ENCODE peak calls at places on chromosomes 16 and 17, in five cellular contexts. N is lower lobe of right lung, G is neural progenitor cell, C is AG04449, A is AG10803. W is an unnamed sample.

GRCh38 chr17:36722121-36722902 is 120.9 kb downstream of the MRM1 start:
- DNase-seq in N (peak), G (peak), C (no peak), A (no peak), W (peak)

GRCh38 chr17:6756425-6757012 is 673 bp downstream of the XAF1 start:
- DNase-seq in N (no peak), G (no peak), C (no peak), A (no peak), W (no peak)

GRCh38 chr16:78284957-78285434 is 185.5 kb downstream of the WWOX start:
- DNase-seq in N (no peak), G (no peak), C (no peak), A (no peak), W (no peak)

GRCh38 chr16:180101-180920 is at the start of gene HBQ1:
- DNase-seq in N (no peak), G (peak), C (no peak), A (no peak), W (peak)

GRCh38 chr17:11996722-11997146 is 541 bp downstream of the ZNF18 start:
- DNase-seq in N (no peak), G (no peak), C (no peak), A (peak), W (no peak)

GRCh38 chr16:52861614-52862022 is 191.1 kb downstream of the CHD9NB start:
- DNase-seq in N (no peak), G (peak), C (no peak), A (no peak), W (peak)

GRCh38 chr16:88014201-88014781 is 63.1 kb downstream of the BANP start:
- DNase-seq in N (no peak), G (no peak), C (peak), A (no peak), W (no peak)

GRCh38 chr17:79919164-79919585 is 79.9 kb upstream of the CBX4 start:
- DNase-seq in N (peak), G (no peak), C (no peak), A (peak), W (no peak)

GRCh38 chr16:2795714-2796143 is 2.5 kb upstream of the PRSS41 start:
- DNase-seq in N (peak), G (no peak), C (no peak), A (no peak), W (no peak)

GRCh38 chr16:76081936-76082335 is 195.3 kb upstream of the CNTNAP4 start:
- DNase-seq in N (no peak), G (no peak), C (no peak), A (no peak), W (no peak)

GRCh38 chr16:66474750-66475199 is 47.7 kb downstream of the BEAN1 start:
- DNase-seq in N (no peak), G (no peak), C (no peak), A (no peak), W (peak)

GRCh38 chr17:5439446-5439764 is 450 bp upstream of the C1QBP start:
- DNase-seq in N (no peak), G (no peak), C (no peak), A (no peak), W (no peak)

GRCh38 chr17:48131216-48131824 is 23.8 kb downstream of the SNX11 start:
- DNase-seq in N (no peak), G (peak), C (no peak), A (peak), W (peak)

GRCh38 chr17:80195671-80196529 is 24.2 kb downstream of the SGSH start:
- DNase-seq in N (no peak), G (peak), C (no peak), A (no peak), W (peak)

GRCh38 chr17:29566473-29567361 is at the start of gene ABHD15:
- DNase-seq in N (peak), G (peak), C (no peak), A (peak), W (peak)

GRCh38 chr16:49592507-49593422 is 219.2 kb downstream of the C16orf78 start:
- DNase-seq in N (no peak), G (peak), C (no peak), A (peak), W (peak)

GRCh38 chr16:53958481-53958880 is 254.5 kb downstream of the FTO start:
- DNase-seq in N (no peak), G (no peak), C (no peak), A (peak), W (no peak)

GRCh38 chr16:8808613-8809353 is 11.1 kb downstream of the PMM2 start:
- DNase-seq in N (no peak), G (no peak), C (no peak), A (no peak), W (no peak)

GRCh38 chr16:71895679-71896385 is 501 bp downstream of the IST1 start:
- DNase-seq in N (peak), G (peak), C (no peak), A (peak), W (peak)

GRCh38 chr16:84048871-84049270 is 6.3 kb upstream of the SLC38A8 start:
- DNase-seq in N (no peak), G (no peak), C (no peak), A (no peak), W (no peak)

GRCh38 chr17:7493941-7494340 is 9.8 kb downstream of the POLR2A start:
- DNase-seq in N (no peak), G (no peak), C (no peak), A (no peak), W (no peak)

GRCh38 chr16:85752511-85753420 is 1.9 kb upstream of the C16orf74 start:
- DNase-seq in N (no peak), G (peak), C (no peak), A (no peak), W (peak)

GRCh38 chr17:65514541-65514940 is 46.9 kb downstream of the AXIN2 start:
- DNase-seq in N (no peak), G (no peak), C (no peak), A (peak), W (no peak)

GRCh38 chr17:8209909-8210760 is at the start of gene AURKB:
- DNase-seq in N (peak), G (peak), C (peak), A (peak), W (peak)

GRCh38 chr17:14845562-14846335 is 419.4 kb downstream of the PMP22 start:
- DNase-seq in N (no peak), G (no peak), C (no peak), A (peak), W (no peak)

GRCh38 chr17:67052720-67053437 is 8.5 kb downstream of the CACNG1 start:
- DNase-seq in N (no peak), G (no peak), C (no peak), A (no peak), W (no peak)

GRCh38 chr17:79915850-79916430 is 76.7 kb upstream of the CBX4 start:
- DNase-seq in N (peak), G (peak), C (no peak), A (peak), W (peak)

GRCh38 chr16:89261691-89262563 is 44.4 kb downstream of the ZNF778 start:
- DNase-seq in N (no peak), G (no peak), C (no peak), A (peak), W (peak)

GRCh38 chr17:81387235-81388060 is 7.8 kb upstream of the BAHCC1 start:
- DNase-seq in N (peak), G (peak), C (no peak), A (peak), W (peak)

GRCh38 chr17:61335105-61335844 is 64.4 kb upstream of the TBX2 start:
- DNase-seq in N (no peak), G (no peak), C (no peak), A (no peak), W (no peak)

GRCh38 chr17:13031718-13032350 is 14.0 kb upstream of the ELAC2 start:
- DNase-seq in N (peak), G (peak), C (no peak), A (peak), W (peak)

GRCh38 chr16:88303890-88304819 is 78.6 kb upstream of the ZNF469 start:
- DNase-seq in N (no peak), G (no peak), C (peak), A (peak), W (peak)

GRCh38 chr17:78665385-78665951 is 88.3 kb upstream of the DNAH17 start:
- DNase-seq in N (no peak), G (no peak), C (no peak), A (no peak), W (no peak)
- H3K4me3 ChIP-seq in N (no peak), G (no peak), C (no peak), A (no peak), W (no peak)

DNA sequence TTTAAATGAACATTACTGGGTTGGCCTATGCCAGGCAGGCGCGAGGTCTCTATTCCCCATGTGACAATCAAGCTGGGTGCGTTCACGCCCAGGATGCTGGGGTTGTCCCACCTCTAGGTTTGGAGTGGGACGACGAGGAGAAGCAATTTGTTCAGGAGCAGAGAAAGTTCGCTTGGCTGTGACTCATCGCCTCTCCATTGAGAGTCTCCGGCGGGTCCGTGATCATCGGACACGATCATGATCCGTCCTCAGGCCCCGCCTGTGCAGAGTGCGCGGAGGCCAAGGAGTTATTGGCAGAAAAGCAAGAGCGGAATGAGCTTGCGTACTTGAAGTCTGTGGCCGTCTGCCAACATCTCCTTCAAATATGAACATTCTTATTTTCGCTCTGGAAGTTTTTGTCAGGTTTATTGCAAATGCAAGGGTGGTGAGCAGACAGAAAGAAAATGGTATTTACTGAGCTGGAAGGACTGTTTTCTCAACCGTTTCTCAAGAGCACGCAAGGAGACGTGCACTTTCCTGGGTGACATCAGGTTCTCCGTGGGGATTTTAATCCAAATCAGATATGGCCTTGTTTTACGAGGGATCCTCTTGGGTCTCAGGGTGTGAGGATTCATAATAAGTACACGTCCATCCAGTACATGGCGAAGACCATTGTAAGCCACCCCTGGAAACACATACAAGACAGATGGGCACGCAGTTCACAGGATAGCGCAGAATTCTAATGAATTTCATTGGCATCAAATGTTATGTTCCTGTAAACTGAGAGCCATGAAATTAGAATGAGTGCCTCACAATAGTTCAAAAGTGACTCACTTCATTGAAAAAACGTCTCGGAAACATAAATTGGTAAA is 70.1 kb upstream of the CREBBP start:
- DNase-seq in N (peak), G (no peak), C (no peak), A (peak), W (peak)
- H3K4me3 ChIP-seq in N (peak), G (no peak), C (peak), A (peak), W (no peak)

DNA sequence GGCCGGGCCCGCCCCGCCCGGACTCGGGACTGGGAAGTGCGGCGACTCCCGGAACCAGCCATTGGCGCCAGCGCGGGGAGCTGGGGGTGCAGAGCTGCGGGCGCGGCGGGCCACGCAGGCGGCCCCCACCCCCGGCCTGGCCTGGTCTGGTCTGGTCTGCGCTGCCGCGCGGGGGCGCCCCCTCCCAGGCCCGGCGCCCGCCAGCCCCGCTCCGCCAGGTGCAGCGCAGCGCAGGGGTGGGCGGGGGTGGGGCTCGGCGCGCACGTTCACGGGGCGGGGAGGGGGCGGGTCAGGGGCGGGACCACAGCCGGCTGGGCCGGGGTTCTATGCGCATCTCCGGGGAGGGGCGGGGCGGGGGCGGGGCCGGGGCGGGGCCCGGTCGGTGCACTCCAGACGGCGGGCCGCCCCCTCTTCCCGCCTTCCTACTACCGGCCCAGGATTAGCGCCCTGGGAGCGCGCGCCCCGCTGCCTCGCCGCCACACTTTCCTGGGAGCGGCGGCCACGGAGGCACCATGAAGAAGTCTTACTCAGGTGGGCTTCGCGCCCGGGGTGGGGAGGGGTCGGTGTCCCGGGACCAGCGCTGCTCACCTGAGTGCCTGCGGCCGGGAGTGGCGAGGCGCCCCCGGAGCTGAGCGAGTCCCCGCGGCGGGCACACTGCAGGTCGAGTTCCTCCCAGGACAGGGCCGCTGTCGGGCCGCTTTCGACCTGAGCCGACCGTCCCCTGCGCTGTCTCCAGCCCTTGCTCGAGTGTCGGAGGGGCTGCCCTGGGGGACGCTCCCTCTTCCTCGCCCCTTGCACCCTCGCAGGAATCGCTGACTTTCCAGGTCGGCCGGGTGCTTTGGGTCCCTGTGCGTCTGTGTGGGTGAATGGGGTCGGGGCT is 140.5 kb downstream of the SEC14L1 start:
- DNase-seq in N (peak), G (peak), C (no peak), A (peak), W (peak)
- H3K4me3 ChIP-seq in N (peak), G (peak), C (peak), A (peak), W (peak)

GRCh38 chr17:39196820-39197331 is 593 bp downstream of the CACNB1 start:
- DNase-seq in N (peak), G (peak), C (no peak), A (peak), W (peak)

GRCh38 chr17:39194089-39194984 is 3.1 kb downstream of the CACNB1 start:
- DNase-seq in N (peak), G (peak), C (no peak), A (peak), W (peak)

GRCh38 chr17:39196191-39196819 is 1.2 kb downstream of the CACNB1 start:
- DNase-seq in N (no peak), G (no peak), C (no peak), A (peak), W (no peak)

GRCh38 chr17:39194985-39195524 is 2.4 kb downstream of the CACNB1 start:
- DNase-seq in N (no peak), G (peak), C (no peak), A (no peak), W (peak)

DNA sequence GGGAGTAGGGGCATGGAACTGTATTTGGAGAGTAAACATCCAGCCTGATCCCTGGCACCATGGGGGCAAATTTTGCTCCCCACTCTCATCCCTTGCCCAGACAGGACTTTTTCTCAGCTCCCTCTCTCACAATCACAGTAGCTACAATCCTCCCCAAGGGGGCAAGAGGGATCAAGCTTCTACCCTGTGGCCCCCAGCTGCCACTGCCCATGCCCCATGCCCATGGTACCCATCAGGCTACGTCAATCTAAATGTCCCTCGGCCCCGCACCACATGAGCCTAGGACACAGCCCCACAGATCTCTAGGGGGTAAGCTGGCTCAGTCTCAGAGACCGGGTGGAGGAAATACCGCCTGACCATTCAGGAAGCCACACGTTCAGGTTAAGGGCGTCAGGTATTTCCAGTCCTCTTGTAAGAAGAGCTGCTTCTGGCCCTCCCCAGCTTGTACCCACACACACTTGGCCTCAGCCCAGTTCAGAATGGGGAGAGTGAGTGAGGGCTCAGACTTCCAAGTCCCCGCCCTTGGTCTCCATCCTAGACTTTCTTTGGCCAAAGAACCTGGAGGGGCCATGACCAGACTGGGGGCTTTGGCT is 1.8 kb downstream of the CACNB1 start:
- DNase-seq in N (peak), G (no peak), C (no peak), A (no peak), W (no peak)
- H3K4me3 ChIP-seq in N (peak), G (peak), C (peak), A (peak), W (peak)

GRCh38 chr17:50943575-50943933 is 77.4 kb upstream of the TOB1 start:
- DNase-seq in N (no peak), G (no peak), C (no peak), A (no peak), W (no peak)

GRCh38 chr17:50946223-50946890 is 80.2 kb upstream of the TOB1 start:
- DNase-seq in N (no peak), G (no peak), C (no peak), A (no peak), W (peak)

GRCh38 chr17:50944902-50945720 is 79.0 kb upstream of the TOB1 start:
- DNase-seq in N (no peak), G (no peak), C (no peak), A (no peak), W (peak)

GRCh38 chr17:50945779-50946222 is 79.6 kb upstream of the TOB1 start:
- DNase-seq in N (no peak), G (no peak), C (no peak), A (no peak), W (no peak)

DNA sequence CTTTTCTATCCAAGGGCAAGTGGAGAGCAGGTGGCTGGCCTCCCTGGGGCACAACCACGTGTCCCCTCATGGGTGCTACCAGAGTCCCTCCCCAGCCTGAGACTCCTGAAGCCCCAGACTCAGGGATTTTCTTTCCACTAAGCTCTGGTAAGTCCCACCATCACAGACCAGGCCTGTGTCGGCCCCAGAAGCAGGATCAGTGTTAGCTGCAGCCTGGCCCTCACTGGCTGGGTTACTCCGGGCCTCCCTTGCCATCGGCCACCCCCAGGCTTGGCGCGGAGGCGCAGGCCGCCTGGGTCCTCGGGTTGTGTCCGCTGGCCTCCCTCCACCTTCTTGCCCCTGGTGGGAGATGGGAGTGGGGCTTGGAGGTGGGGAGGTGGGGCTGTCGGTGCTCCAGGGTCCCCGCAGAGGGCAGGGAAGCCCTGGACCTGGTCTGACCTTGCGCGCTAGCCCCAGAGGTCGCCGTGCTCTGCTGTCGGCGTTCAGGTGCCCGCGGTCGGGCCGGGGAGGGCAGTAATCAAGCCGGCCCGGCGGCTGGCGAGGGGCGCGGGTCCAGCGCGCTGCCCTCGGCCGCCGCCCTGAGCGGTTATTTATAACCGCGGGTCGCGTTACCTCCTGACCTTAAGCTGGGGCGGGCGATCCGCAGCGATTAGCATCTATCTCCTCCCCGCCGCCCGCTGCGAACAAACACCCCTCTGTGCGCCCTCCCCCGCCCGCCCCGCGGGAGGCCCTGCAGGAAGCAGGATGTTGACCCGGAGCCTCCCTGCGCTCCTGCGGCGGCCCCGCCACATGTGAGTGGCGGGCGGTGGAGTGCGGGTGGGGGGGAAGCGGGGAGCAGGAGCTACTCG is 78.1 kb upstream of the TOB1 start:
- DNase-seq in N (peak), G (peak), C (no peak), A (peak), W (peak)
- H3K4me3 ChIP-seq in N (peak), G (peak), C (peak), A (peak), W (peak)

W was measured in H7.